ENCODE peak calls at places on chromosomes 13 and 19, in eight cellular contexts. P is adipocyte; E is effector memory CD4-positive, alpha-beta T cell; N is neuronal stem cell; V is CD8-positive, alpha-beta T cell; X is fibroblast of lung; R is CD8-positive, alpha-beta memory T cell; H is brain microvascular endothelial cell. M is an unnamed sample.

GRCh38 chr13:74026753-74027152 is 107.5 kb downstream of the KLF12 start:
- DNase-seq in P (no peak), E (peak; percentile 49), N (no peak), V (peak; percentile 83), X (no peak), R (peak; percentile 69), H (peak; percentile 41), M (no peak)

GRCh38 chr19:10290876-10291553 is 1.3 kb downstream of the ICAM5 start:
- DNase-seq in P (peak; percentile 80), E (peak; percentile 43), N (no peak), V (peak; percentile 65), X (peak; percentile 40), R (peak; percentile 39), H (no peak), M (no peak)

GRCh38 chr19:29329460-29330134 is 116.6 kb upstream of the UQCRFS1 start:
- DNase-seq in P (peak; percentile 1), E (no peak), N (peak; percentile 54), V (no peak), X (no peak), R (no peak), H (no peak), M (no peak)

GRCh38 chr13:33331962-33332361 is 46.4 kb upstream of the STARD13 start:
- DNase-seq in P (no peak), E (no peak), N (no peak), V (no peak), X (no peak), R (no peak), H (no peak), M (no peak)

GRCh38 chr19:24140099-24140498 is 53.1 kb downstream of the ZNF254 start:
- DNase-seq in P (no peak), E (no peak), N (no peak), V (no peak), X (peak; percentile 75), R (no peak), H (peak; percentile 66), M (peak; percentile 22)

GRCh38 chr13:53873558-53873957 is 844.9 kb downstream of the OLFM4 start:
- DNase-seq in P (no peak), E (no peak), N (no peak), V (no peak), X (no peak), R (no peak), H (no peak), M (no peak)

GRCh38 chr13:37194428-37194861 is 89.0 kb upstream of the CSNK1A1L start:
- DNase-seq in P (peak; percentile 33), E (no peak), N (no peak), V (no peak), X (peak; percentile 54), R (no peak), H (peak; percentile 77), M (no peak)

GRCh38 chr19:17109962-17110598 is 34.5 kb downstream of the MYO9B start:
- DNase-seq in P (no peak), E (no peak), N (no peak), V (peak; percentile 57), X (no peak), R (peak; percentile 13), H (no peak), M (no peak)

DNA sequence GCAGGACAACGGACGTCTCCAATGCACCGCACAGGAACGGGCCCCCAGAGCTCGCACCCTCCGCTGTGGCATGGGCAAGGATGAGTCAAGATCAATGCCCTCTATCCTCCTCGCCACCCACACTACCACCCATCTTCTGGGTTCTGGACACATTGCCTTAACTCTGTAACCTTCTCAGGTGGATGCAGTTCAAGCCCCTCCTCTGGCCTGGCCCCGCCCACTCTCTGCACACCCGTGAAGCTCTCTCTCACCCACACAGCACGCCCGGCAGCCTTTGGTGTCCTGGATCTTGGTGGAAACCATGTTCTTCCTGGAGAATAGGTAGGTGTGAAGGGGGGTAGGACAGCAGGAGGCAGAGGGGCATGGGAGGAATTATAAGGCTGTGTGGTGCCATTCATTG is 20.7 kb downstream of the MAP4K1 start:
- DNase-seq in P (no peak), E (no peak), N (no peak), V (no peak), X (no peak), R (no peak), H (no peak), M (no peak)
- H3K4me3 ChIP-seq in P (no peak overlapping the region), E (no peak overlapping the region), N (peak overlapping the region; percentile 37), V (no peak overlapping the region), X (no peak overlapping the region), R (no peak overlapping the region), H (no peak overlapping the region), M (no peak overlapping the region)

GRCh38 chr19:5339950-5340636 is 519 bp downstream of the PTPRS start:
- DNase-seq in P (peak; percentile 75), E (no peak), N (peak; percentile 65), V (no peak), X (no peak), R (no peak), H (no peak), M (no peak)

GRCh38 chr19:5339470-5339949 is 1.1 kb downstream of the PTPRS start:
- DNase-seq in P (peak; percentile 34), E (no peak), N (no peak), V (no peak), X (no peak), R (no peak), H (no peak), M (no peak)

GRCh38 chr19:5341448-5341820 is 822 bp upstream of the PTPRS start:
- DNase-seq in P (no peak), E (no peak), N (no peak), V (no peak), X (no peak), R (no peak), H (no peak), M (no peak)

GRCh38 chr19:5341981-5342380 is 1.4 kb upstream of the PTPRS start:
- DNase-seq in P (no peak), E (no peak), N (no peak), V (no peak), X (no peak), R (no peak), H (no peak), M (no peak)

DNA sequence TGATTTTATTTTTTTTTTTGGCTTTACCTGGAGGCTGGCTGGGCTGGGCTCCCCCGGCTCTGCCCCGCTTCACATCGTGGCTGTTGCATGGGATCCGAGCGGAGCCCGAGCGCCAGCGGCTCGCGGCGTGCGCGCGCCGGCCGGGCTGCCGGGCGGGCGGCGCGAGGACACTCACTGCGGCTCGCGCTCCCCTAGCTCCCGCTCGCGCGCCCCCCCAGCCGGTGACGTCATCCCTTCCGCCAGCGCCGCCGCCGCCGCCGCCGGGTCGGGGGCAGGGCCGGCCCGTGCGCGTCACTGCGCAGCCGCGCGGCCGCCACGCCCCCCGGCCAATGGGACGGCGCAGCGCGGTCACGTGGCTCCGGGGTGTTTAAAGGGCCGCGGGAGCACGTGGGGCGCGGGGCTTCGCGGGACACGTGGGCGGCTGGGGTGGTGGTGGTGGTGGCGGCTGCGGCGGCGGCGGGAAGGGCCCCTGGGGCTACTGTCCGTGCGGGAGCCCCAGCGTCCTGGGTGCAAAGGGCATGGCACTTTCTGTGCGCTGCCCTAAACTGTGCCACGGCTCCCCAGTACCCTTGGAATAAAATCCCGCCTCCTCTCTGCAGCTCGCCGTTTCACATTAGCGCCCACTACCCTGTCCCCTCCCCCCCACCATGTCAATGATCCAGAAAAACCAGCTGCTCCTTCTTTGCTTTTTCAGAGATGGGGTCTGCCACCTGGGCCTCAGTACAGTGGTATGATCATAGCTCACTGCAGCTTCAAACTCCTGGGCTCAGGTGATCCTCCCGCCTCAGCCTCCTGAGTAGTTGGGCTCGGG is at the start of gene PTPRS:
- DNase-seq in P (peak; percentile 95), E (peak; percentile 17), N (peak; percentile 84), V (peak; percentile 79), X (peak; percentile 70), R (peak; percentile 48), H (peak; percentile 64), M (no peak)
- H3K27me3 ChIP-seq in P (peaks cover 21% of the 10 kb centered on the region), E (peaks cover 32% of the 10 kb centered on the region), N (no peaks in the 10 kb centered on the region), V (peaks cover 22% of the 10 kb centered on the region), X (peaks cover 20% of the 10 kb centered on the region), R (peaks cover 25% of the 10 kb centered on the region), H (no peaks in the 10 kb centered on the region), M (peaks cover 22% of the 10 kb centered on the region)

GRCh38 chr13:111204438-111205177 is 89.5 kb downstream of the ARHGEF7 start:
- DNase-seq in P (peak; percentile 95), E (no peak), N (no peak), V (no peak), X (peak; percentile 86), R (no peak), H (peak; percentile 66), M (no peak)

GRCh38 chr13:111203742-111204386 is 88.8 kb downstream of the ARHGEF7 start:
- DNase-seq in P (no peak), E (no peak), N (no peak), V (no peak), X (no peak), R (no peak), H (no peak), M (no peak)

GRCh38 chr13:111209613-111210012 is 94.5 kb downstream of the ARHGEF7 start:
- DNase-seq in P (no peak), E (no peak), N (no peak), V (no peak), X (no peak), R (no peak), H (no peak), M (no peak)

GRCh38 chr13:111202745-111203144 is 87.6 kb downstream of the ARHGEF7 start:
- DNase-seq in P (peak; percentile 83), E (no peak), N (no peak), V (no peak), X (peak; percentile 82), R (no peak), H (peak; percentile 96), M (no peak)

DNA sequence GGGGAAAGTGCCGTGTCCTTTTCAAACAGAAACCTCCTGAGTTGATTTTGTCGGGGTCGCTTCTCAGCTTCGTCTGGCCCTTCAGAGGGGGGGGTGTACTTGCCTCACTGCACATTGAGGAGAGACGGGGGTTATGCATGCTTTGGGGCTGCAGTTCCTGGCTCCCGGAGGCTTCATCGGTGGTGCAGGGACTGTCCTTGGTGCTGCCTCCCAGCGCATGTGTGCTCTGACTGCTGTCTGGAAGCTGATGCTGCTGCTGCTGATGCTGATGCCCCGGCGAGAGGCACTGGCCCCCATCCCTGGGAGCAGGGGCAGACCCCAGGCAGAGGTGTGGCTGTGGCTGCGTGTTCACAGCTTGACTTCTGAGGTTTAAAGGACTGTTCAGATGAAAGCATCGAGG is 91.0 kb downstream of the ARHGEF7 start:
- DNase-seq in P (no peak), E (no peak), N (no peak), V (no peak), X (no peak), R (no peak), H (no peak), M (no peak)
- H3K4me3 ChIP-seq in P (no peak overlapping the region), E (no peak overlapping the region), N (no peak overlapping the region), V (no peak overlapping the region), X (no peak overlapping the region), R (no peak overlapping the region), H (no peak overlapping the region), M (no peak overlapping the region)

GRCh38 chr19:55443045-55443823 is at the start of gene SHISA7:
- DNase-seq in P (no peak), E (no peak), N (no peak), V (no peak), X (no peak), R (no peak), H (no peak), M (no peak)

GRCh38 chr19:55443824-55444719 is 972 bp upstream of the SHISA7 start:
- DNase-seq in P (no peak), E (no peak), N (no peak), V (no peak), X (no peak), R (no peak), H (no peak), M (no peak)

GRCh38 chr19:55444720-55445045 is 1.6 kb upstream of the SHISA7 start:
- DNase-seq in P (no peak), E (no peak), N (no peak), V (no peak), X (no peak), R (no peak), H (no peak), M (no peak)

GRCh38 chr19:55447421-55448174 is 4.5 kb upstream of the SHISA7 start:
- DNase-seq in P (peak; percentile 54), E (no peak), N (no peak), V (no peak), X (peak; percentile 20), R (no peak), H (no peak), M (no peak)

GRCh38 chr19:55446060-55446459 is 3.0 kb upstream of the SHISA7 start:
- DNase-seq in P (no peak), E (no peak), N (no peak), V (no peak), X (no peak), R (no peak), H (no peak), M (no peak)
- H3K27me3 ChIP-seq in P (peaks cover 56% of the 10 kb centered on the region), E (peaks cover 39% of the 10 kb centered on the region), N (peaks cover 29% of the 10 kb centered on the region), V (peaks cover 20% of the 10 kb centered on the region), X (peaks cover 40% of the 10 kb centered on the region), R (peaks cover 36% of the 10 kb centered on the region), H (peaks cover 28% of the 10 kb centered on the region), M (peaks cover 32% of the 10 kb centered on the region)